ENCODE peak calls at places on chromosomes 12 and 14, in four cellular contexts. R is lower lobe of right lung; K is astrocyte of the cerebellum; V is CD4-positive, CD25-positive, alpha-beta regulatory T cell. Q is an unnamed sample.

GRCh38 chr12:81530352-81530751 is 228.8 kb downstream of the PPFIA2 start:
- DNase-seq in V (no peak), R (no peak), K (peak), Q (no peak)

GRCh38 chr12:121947966-121948365 is 29.6 kb downstream of the CFAP251 start:
- DNase-seq in K (no peak), V (no peak), R (no peak), Q (no peak)

GRCh38 chr12:55619352-55620138 is 17.1 kb upstream of the OR10P1 start:
- DNase-seq in R (no peak), K (peak), V (peak), Q (peak)

GRCh38 chr12:130339946-130340345 is 2.3 kb downstream of the PIWIL1 start:
- DNase-seq in K (no peak), V (no peak), R (no peak), Q (no peak)

GRCh38 chr12:14072952-14073351 is 91.5 kb upstream of the GRIN2B start:
- DNase-seq in R (no peak), K (no peak), V (no peak), Q (no peak)

GRCh38 chr12:6041891-6042290 is 82.6 kb downstream of the VWF start:
- DNase-seq in V (no peak), R (no peak), K (no peak), Q (no peak)

GRCh38 chr12:26340649-26341048 is 145.3 kb downstream of the SSPN start:
- DNase-seq in K (no peak), V (no peak), R (peak), Q (peak)

GRCh38 chr14:73162271-73162670 is 26.0 kb downstream of the PSEN1 start:
- DNase-seq in V (no peak), K (no peak), R (no peak), Q (no peak)

GRCh38 chr14:86072134-86072894 is 542.4 kb downstream of the FLRT2 start:
- DNase-seq in K (no peak), V (no peak), R (no peak), Q (peak)

GRCh38 chr12:8681129-8681902 is 16.5 kb upstream of the RIMKLB start:
- DNase-seq in R (no peak), K (peak), V (no peak), Q (no peak)

GRCh38 chr12:12520278-12520677 is 42.4 kb downstream of the DUSP16 start:
- DNase-seq in V (no peak), K (no peak), R (no peak), Q (no peak)

GRCh38 chr14:99758121-99758871 is 34.9 kb upstream of the EML1 start:
- DNase-seq in K (peak), R (no peak), V (no peak), Q (no peak)

GRCh38 chr14:28707814-28708213 is 58.8 kb upstream of the FOXG1 start:
- DNase-seq in K (peak), V (no peak), R (no peak), Q (no peak)

GRCh38 chr12:93778306-93778705 is 101.1 kb downstream of the CRADD start:
- DNase-seq in K (no peak), V (no peak), R (no peak), Q (no peak)

GRCh38 chr14:21070610-21071224 is 613 bp downstream of the ARHGEF40 start:
- DNase-seq in K (no peak), R (no peak), V (no peak), Q (no peak)

GRCh38 chr14:80378084-80378483 is 166.8 kb upstream of the DIO2 start:
- DNase-seq in R (no peak), V (no peak), K (no peak), Q (no peak)

GRCh38 chr12:130762319-130762675 is 46.2 kb upstream of the RIMBP2 start:
- DNase-seq in K (no peak), V (no peak), R (no peak), Q (no peak)

GRCh38 chr12:74328623-74329022 is 209.0 kb upstream of the ATXN7L3B start:
- DNase-seq in R (no peak), K (no peak), V (no peak), Q (no peak)

GRCh38 chr12:122851820-122852219 is 16.6 kb downstream of the HIP1R start:
- DNase-seq in K (peak), R (no peak), V (no peak), Q (no peak)

GRCh38 chr14:41521891-41522290 is 84.8 kb upstream of the LRFN5 start:
- DNase-seq in V (no peak), R (no peak), K (no peak), Q (no peak)

GRCh38 chr12:97061164-97061563 is 154.1 kb downstream of the NEDD1 start:
- DNase-seq in V (no peak), K (no peak), R (no peak), Q (no peak)

GRCh38 chr12:16349132-16349463 is 1.7 kb downstream of the MGST1 start:
- DNase-seq in K (peak), V (no peak), R (peak), Q (no peak)

GRCh38 chr12:16346931-16347330 is 514 bp upstream of the MGST1 start:
- DNase-seq in K (no peak), V (no peak), R (no peak), Q (no peak)

GRCh38 chr12:16347391-16348298 is at the start of gene MGST1:
- DNase-seq in K (no peak), V (no peak), R (peak), Q (no peak)

GRCh38 chr12:16350682-16351081 is 3.2 kb downstream of the MGST1 start:
- DNase-seq in V (no peak), R (peak), K (peak), Q (no peak)

GRCh38 chr12:16348435-16349131 is 1.1 kb downstream of the MGST1 start:
- DNase-seq in V (no peak), R (no peak), K (no peak), Q (no peak)
- H3K4me3 ChIP-seq in V (no peak), R (peak), K (peak), Q (no peak)

DNA sequence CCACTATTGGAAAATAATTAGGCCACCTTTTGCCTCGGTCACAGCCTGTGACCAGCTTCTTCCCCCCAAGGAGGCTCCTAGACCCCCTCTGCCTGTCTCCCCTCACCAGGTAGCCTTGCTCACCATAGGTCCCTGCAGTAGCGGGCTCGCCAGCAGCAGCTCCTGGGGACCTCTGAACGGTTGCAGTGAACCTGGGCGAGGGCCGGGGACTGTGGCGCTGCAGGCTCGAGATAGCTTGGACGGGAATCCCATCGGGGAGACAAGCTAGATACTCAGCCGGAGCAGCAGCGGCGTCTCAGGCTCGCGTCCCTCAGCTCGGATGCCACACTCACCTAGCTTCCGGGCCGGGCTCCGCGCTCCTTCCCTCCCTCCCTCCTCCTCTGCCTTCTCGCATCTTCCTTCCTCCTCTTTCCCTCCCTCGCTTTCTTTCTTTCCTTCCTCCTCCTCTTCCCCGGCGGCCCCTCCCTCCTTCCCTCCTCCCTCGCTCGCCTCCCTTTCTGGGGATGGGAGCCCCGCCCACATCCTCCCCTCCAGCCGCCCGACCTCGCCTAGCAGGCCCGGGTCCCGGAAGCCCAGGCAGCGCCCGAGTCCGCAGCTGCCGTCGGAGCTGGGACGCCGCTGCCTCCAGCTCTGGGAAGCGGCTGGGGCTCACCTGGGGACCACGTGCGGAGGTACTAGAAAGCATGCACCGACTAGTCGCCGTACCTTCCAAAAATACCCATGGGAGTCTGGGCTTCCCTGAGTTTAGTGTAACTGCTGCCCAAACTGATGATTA is at the start of gene BMP4:
- DNase-seq in R (peak), V (no peak), K (peak), Q (peak)
- H3K4me3 ChIP-seq in R (peak), V (peak), K (peak), Q (peak)

GRCh38 chr14:97412933-97413574 is 615.9 kb downstream of the VRK1 start:
- DNase-seq in R (no peak), K (no peak), V (no peak), Q (no peak)
- H3K4me3 ChIP-seq in R (peak), K (peak), V (peak), Q (no peak)

GRCh38 chr14:77124345-77125274 is 17.0 kb downstream of the ZDHHC22 start:
- DNase-seq in V (peak), R (peak), K (no peak), Q (no peak)

GRCh38 chr14:77120771-77121743 is 20.5 kb downstream of the ZDHHC22 start:
- DNase-seq in R (no peak), K (no peak), V (peak), Q (no peak)

GRCh38 chr14:77123381-77124344 is 17.9 kb downstream of the ZDHHC22 start:
- DNase-seq in K (no peak), R (peak), V (no peak), Q (no peak)

GRCh38 chr14:77119852-77120251 is 21.7 kb downstream of the ZDHHC22 start:
- DNase-seq in R (no peak), K (no peak), V (peak), Q (no peak)

DNA sequence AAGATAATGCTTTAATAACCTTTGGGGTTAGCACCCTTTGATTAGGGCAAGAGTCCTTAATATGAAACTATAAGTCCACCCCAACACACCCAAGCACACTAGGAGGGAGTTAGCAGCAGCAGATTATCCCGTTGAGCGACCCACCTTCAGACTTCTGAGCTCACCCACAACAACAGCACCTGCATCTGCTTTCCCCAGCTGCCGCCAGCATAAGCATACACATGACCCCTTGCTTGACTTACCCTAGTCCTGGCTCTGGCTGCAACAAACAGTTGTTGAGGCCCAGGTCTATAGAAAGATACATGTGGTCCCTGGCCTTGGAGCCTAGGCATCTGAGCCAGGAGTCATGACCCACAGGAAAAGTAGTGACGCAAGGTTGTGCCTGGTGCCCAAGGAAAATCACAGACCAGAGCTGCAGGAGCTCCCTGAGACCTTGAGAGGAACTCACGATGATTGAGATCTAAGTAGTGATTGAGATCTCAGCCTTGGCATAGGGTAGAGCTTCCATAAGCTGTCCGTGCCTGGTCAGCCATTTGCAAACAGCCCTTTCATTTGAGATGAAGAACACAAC is 19.0 kb downstream of the ZDHHC22 start:
- DNase-seq in K (no peak), R (no peak), V (no peak), Q (no peak)
- H3K4me3 ChIP-seq in K (no peak), R (no peak), V (no peak), Q (no peak)

GRCh38 chr12:53049582-53050318 is at the start of gene TNS2:
- DNase-seq in V (no peak), K (no peak), R (peak), Q (no peak)

GRCh38 chr12:53051881-53052412 is 2.1 kb downstream of the TNS2 start:
- DNase-seq in R (no peak), K (no peak), V (no peak), Q (no peak)

GRCh38 chr12:53051058-53051880 is 1.4 kb downstream of the TNS2 start:
- DNase-seq in V (no peak), R (no peak), K (no peak), Q (no peak)

GRCh38 chr12:53048780-53049401 is 974 bp upstream of the TNS2 start:
- DNase-seq in V (no peak), R (no peak), K (no peak), Q (no peak)

DNA sequence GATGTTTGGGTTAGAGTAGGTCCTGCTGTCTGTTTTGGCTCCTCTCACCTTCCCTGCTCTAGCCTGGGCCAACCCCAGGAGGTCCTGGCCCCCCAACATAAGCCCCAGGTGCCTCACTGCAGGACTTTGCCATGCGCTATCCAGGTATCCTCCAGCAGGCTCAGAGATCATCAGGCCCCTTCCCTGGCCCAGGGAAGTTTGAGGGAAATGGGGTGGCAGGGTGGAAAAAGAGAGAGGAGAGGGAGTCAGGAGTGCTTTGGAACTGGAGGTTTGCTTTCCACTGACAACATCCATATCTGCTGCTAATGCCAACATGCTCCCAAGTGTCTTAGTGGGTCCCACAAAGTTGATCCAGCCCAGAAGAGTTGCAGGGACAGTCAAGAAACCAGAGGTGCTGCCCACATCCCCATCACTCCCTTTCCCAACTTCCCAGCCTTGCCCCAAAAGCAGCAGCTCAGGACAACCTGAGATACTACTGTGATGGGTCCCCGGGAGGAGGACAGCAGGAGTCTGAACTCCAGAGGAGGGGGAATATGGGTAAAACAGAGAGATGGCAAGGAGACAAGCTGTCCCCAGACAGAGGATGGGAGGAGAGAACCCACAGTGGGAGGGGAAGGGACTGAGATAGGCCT is 677 bp downstream of the TNS2 start:
- DNase-seq in V (no peak), K (no peak), R (no peak), Q (no peak)
- H3K4me3 ChIP-seq in V (no peak), K (peak), R (peak), Q (no peak)

GRCh38 chr14:50796391-50796790 is 34.6 kb downstream of the NIN start:
- DNase-seq in R (no peak), K (no peak), V (no peak), Q (no peak)

GRCh38 chr14:50795127-50795526 is 35.8 kb downstream of the NIN start:
- DNase-seq in K (no peak), R (no peak), V (no peak), Q (no peak)

GRCh38 chr14:50798048-50798421 is 32.9 kb downstream of the NIN start:
- DNase-seq in V (no peak), R (no peak), K (no peak), Q (no peak)

GRCh38 chr14:50795909-50796308 is 35.1 kb downstream of the NIN start:
- DNase-seq in V (no peak), K (no peak), R (no peak), Q (no peak)

DNA sequence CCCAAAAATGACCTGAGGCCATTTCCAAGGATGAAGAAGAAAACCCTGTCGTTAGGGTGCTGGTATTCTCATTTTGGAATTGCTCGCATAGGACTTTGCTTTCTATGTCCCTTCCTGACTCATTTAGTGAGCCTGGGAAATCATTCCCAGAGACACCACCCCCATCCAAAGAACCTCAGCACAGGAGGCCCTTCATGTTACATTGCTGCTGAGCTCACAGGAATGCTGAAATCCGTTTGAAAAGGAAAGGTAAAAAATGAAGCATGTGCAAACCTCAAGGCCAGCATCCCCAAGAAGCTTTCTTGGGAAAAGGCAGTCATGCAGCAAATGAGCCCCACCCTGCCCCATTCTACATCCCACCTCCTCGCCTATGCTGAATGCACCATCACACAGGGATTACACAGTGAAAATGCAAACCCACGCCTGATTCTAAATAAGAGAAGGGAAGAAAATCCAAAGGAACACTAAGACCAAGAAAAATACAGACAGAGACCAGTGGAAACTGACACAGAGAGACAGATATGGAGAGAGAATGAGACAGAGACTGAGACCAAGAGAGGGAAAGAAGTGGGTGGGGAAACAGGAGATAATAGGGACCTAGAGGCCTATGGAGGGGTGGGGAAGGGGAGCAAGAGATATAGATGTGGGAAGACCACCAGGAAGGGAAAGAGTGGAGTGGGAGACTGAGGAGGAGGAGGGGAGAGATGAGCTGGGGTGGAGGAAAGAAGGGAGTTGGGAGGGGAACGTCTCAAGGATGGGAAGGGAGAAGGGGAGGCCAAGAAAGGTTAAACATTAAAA is 33.5 kb downstream of the NIN start:
- DNase-seq in V (no peak), R (no peak), K (no peak), Q (no peak)
- H3K4me3 ChIP-seq in V (no peak), R (no peak), K (no peak), Q (no peak)

GRCh38 chr14:40371011-40371410 is 938.8 kb upstream of the FBXO33 start:
- DNase-seq in K (no peak), R (no peak), V (no peak), Q (no peak)
- H3K4me3 ChIP-seq in K (no peak), R (no peak), V (no peak), Q (no peak)

GRCh38 chr12:102824218-102824835 is 92.7 kb downstream of the PAH start:
- DNase-seq in K (no peak), R (peak), V (no peak), Q (no peak)
- H3K4me3 ChIP-seq in K (no peak), R (no peak), V (no peak), Q (no peak)

GRCh38 chr12:132488127-132489077 is 1.5 kb upstream of the FBRSL1 start:
- DNase-seq in R (peak), K (no peak), V (no peak), Q (peak)
- H3K4me3 ChIP-seq in R (peak), K (no peak), V (peak), Q (peak)

GRCh38 chr12:132328282-132329029 is 933 bp downstream of the GALNT9 start:
- DNase-seq in R (no peak), K (no peak), V (no peak), Q (no peak)

GRCh38 chr12:132326646-132327045 is 2.7 kb downstream of the GALNT9 start:
- DNase-seq in K (no peak), R (no peak), V (no peak), Q (no peak)

GRCh38 chr12:132325733-132326130 is 3.7 kb downstream of the GALNT9 start:
- DNase-seq in K (no peak), R (no peak), V (no peak), Q (no peak)

GRCh38 chr12:132329036-132329738 is at the start of gene GALNT9:
- DNase-seq in K (no peak), V (no peak), R (no peak), Q (no peak)

GRCh38 chr12:132327351-132328171 is 1.8 kb downstream of the GALNT9 start:
- DNase-seq in R (peak), K (peak), V (no peak), Q (peak)
- H3K4me3 ChIP-seq in R (no peak), K (no peak), V (no peak), Q (peak)

Q was measured in Jurkat, Clone E6-1.